ENCODE peak calls at places on chromosomes 11 and 22, in eight cellular contexts. R is esophagus squamous epithelium, U is neural crest cell, Z is right atrium auricular region, Y is lower leg skin, T is WTC11, K is DND-41, S is HepG2. N is an unnamed sample.

GRCh38 chr11:36452231-36452630 is 57.8 kb downstream of the TRAF6 start:
- DNase-seq in R (no peak), U (no peak), Z (no peak), Y (no peak), T (no peak), K (peak; percentile 84), S (no peak), N (no peak)

GRCh38 chr11:56817661-56818060 is 69.2 kb upstream of the OR9G4 start:
- DNase-seq in R (no peak), U (no peak), Z (no peak), Y (no peak), T (no peak), K (no peak), S (no peak), N (no peak)

GRCh38 chr11:44766112-44766971 is 39.6 kb downstream of the TSPAN18 start:
- DNase-seq in R (no peak), U (no peak), Z (peak; percentile 81), Y (peak; percentile 78), T (no peak), K (no peak), S (no peak), N (no peak)

GRCh38 chr11:60455531-60456042 is at the start of gene MS4A1:
- DNase-seq in R (no peak), U (no peak), Z (no peak), Y (no peak), T (no peak), K (no peak), S (no peak), N (no peak)

GRCh38 chr22:21615731-21616130 is 14.1 kb downstream of the YDJC start:
- DNase-seq in R (no peak), U (no peak), Z (no peak), Y (no peak), T (no peak), K (no peak), S (no peak), N (no peak)

GRCh38 chr22:42937164-42937854 is 77.6 kb downstream of the PACSIN2 start:
- DNase-seq in R (no peak), U (no peak), Z (no peak), Y (peak; percentile 93), T (no peak), K (no peak), S (no peak), N (no peak)

GRCh38 chr11:17188675-17189074 is 19.1 kb downstream of the PIK3C2A start:
- DNase-seq in R (no peak), U (no peak), Z (no peak), Y (no peak), T (peak; percentile 17), K (no peak), S (no peak), N (no peak)

GRCh38 chr22:17891427-17892167 is 117.3 kb upstream of the BID start:
- DNase-seq in R (no peak), U (no peak), Z (no peak), Y (no peak), T (peak; percentile 63), K (no peak), S (peak; percentile 7), N (no peak)

GRCh38 chr11:66545701-66546367 is at the start of gene ZDHHC24:
- DNase-seq in R (peak; percentile 81), U (peak; percentile 91), Z (peak; percentile 97), Y (peak; percentile 99), T (peak; percentile 98), K (peak; percentile 83), S (peak; percentile 92), N (peak; percentile 88)

GRCh38 chr22:29112102-29112501 is 39.3 kb downstream of the KREMEN1 start:
- DNase-seq in R (no peak), U (no peak), Z (no peak), Y (no peak), T (no peak), K (no peak), S (no peak), N (no peak)

GRCh38 chr11:2737876-2738275 is 38.1 kb upstream of the KCNQ1OT1 start:
- DNase-seq in R (no peak), U (no peak), Z (no peak), Y (no peak), T (no peak), K (no peak), S (no peak), N (no peak)

GRCh38 chr11:11841121-11841604 is 609 bp upstream of the USP47 start:
- DNase-seq in R (no peak), U (no peak), Z (peak; percentile 69), Y (no peak), T (peak; percentile 34), K (no peak), S (peak; percentile 19), N (peak; percentile 16)

GRCh38 chr11:116736763-116737162 is 36.0 kb downstream of the BUD13 start:
- DNase-seq in R (no peak), U (no peak), Z (no peak), Y (no peak), T (no peak), K (no peak), S (peak; percentile 60), N (no peak)

DNA sequence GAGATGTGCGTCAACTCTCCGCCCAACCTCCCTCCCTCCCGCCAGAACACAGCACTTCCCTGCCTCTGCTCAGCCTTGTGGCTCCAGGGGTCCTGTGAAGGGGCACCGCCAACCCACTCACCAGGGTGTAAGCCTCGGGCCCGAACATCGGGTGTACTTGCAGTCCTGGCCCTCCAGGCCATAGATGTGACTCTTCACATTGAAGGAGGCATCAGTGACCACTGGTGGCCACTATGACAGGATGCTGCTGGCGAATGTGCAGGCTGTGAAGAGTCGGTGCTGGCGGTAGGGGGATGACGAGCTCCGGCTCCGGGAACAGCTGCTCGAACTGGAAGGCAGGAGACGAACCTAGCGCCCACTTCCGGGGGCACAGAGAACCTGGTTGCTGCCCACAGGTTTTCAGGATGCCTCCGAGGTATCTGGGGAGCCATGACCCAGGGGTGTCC is 97.4 kb downstream of the MED15 start:
- DNase-seq in R (no peak), U (no peak), Z (no peak), Y (no peak), T (no peak), K (no peak), S (peak; percentile 63), N (no peak)
- TF ChIP-seq CTCF in R (no peak), U (no peak), Z (no peak), Y (no peak), T (no peak), K (no peak), S (peak; percentile 50), N (no peak)

GRCh38 chr11:61889831-61890230 is 1.5 kb downstream of the FADS3 start:
- DNase-seq in R (no peak), U (no peak), Z (no peak), Y (no peak), T (no peak), K (no peak), S (no peak), N (no peak)

GRCh38 chr11:61893981-61894380 is 2.6 kb upstream of the FADS3 start:
- DNase-seq in R (no peak), U (no peak), Z (no peak), Y (no peak), T (no peak), K (no peak), S (no peak), N (no peak)

GRCh38 chr11:61892085-61892370 is 683 bp upstream of the FADS3 start:
- DNase-seq in R (no peak), U (no peak), Z (no peak), Y (no peak), T (no peak), K (no peak), S (no peak), N (no peak)

GRCh38 chr11:61890536-61891330 is 612 bp downstream of the FADS3 start:
- DNase-seq in R (no peak), U (no peak), Z (peak; percentile 89), Y (peak; percentile 94), T (no peak), K (peak; percentile 41), S (peak; percentile 56), N (peak; percentile 41)

GRCh38 chr11:61891331-61892084 is at the start of gene FADS3:
- DNase-seq in R (no peak), U (peak; percentile 61), Z (peak; percentile 92), Y (peak; percentile 96), T (peak; percentile 88), K (peak; percentile 76), S (peak; percentile 77), N (peak; percentile 79)
- TF ChIP-seq CTCF in R (no peak), U (no peak), Z (no peak), Y (no peak), T (no peak), K (no peak), S (peak; percentile 18), N (no peak)

GRCh38 chr22:27223317-27224177 is 566.2 kb downstream of the MIAT start:
- DNase-seq in R (no peak), U (no peak), Z (no peak), Y (no peak), T (no peak), K (no peak), S (no peak), N (no peak)

GRCh38 chr22:27226666-27227065 is 569.3 kb downstream of the MIAT start:
- DNase-seq in R (no peak), U (no peak), Z (no peak), Y (peak; percentile 45), T (no peak), K (no peak), S (no peak), N (no peak)

GRCh38 chr22:27222178-27222577 is 564.8 kb downstream of the MIAT start:
- DNase-seq in R (no peak), U (no peak), Z (no peak), Y (no peak), T (no peak), K (no peak), S (no peak), N (no peak)

GRCh38 chr22:27228771-27229170 is 571.4 kb downstream of the MIAT start:
- DNase-seq in R (no peak), U (no peak), Z (no peak), Y (no peak), T (no peak), K (no peak), S (no peak), N (no peak)

DNA sequence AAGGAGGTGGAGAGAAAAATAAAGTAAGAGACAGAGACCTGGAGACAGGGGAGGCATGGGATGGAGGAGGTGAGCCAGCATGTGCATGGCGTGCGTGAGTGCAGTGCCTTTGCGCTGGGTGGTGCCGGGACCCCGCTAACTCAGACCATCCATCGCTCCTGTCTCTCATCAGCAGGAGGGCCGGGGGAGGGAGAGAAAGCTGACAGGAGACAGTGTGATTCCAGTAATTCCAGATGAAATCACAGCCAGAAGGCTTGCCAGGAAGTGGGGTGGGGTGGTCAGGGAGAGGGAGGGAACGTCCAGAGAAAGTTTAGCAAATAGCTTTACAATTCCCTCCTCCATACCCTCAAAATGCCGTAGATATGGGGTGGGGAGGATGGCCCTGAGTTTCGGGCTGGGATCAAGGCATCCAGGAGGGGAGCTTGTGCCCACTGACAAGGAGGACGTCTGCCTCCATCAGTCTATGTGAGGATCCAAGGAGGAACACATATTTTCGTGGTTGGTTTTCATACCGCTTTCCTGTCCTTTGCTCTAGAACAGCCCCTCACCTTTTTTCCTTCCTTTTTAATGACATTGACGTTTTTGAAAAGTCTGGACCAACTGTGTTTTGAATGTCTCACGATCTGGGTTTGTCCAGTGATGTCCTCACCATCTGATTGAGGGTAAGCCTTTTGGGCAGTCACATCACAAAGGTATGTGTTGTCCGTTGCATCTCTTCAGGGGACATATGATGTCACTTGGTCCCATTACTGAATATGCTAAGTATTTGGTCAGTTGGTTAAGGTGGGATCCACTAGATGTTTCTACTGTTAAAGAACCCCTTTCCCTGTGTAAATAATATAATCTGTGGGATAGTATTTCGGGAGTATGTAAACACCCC is 567.3 kb downstream of the MIAT start:
- DNase-seq in R (no peak), U (no peak), Z (no peak), Y (no peak), T (no peak), K (no peak), S (no peak), N (no peak)
- TF ChIP-seq CTCF in R (no peak), U (no peak), Z (no peak), Y (no peak), T (no peak), K (no peak), S (no peak), N (no peak)

GRCh38 chr22:39808087-39808486 is 85.5 kb downstream of the ENTHD1 start:
- DNase-seq in R (no peak), U (peak; percentile 30), Z (no peak), Y (no peak), T (peak; percentile 78), K (peak; percentile 15), S (peak; percentile 30), N (no peak)
- TF ChIP-seq CTCF in R (peak; percentile 22), U (peak; percentile 45), Z (no peak), Y (no peak), T (peak; percentile 43), K (peak; percentile 47), S (peak; percentile 56), N (peak; percentile 29)

N was measured in progenitor cell of endocrine pancreas.